ENCODE peak calls at places on chromosomes 2 and 18, in nine cellular contexts. G, K, E, R, S, N, Q, A and V are unnamed samples.

GRCh38 chr18:70004698-70005097 is 57.0 kb upstream of the CD226 start:
- DNase-seq in G (no peak), K (no peak), E (peak; percentile 3), R (no peak), S (no peak), N (peak; percentile 35), Q (no peak), A (no peak), V (no peak)

GRCh38 chr2:30315391-30316055 is 84.2 kb downstream of the LBH start:
- DNase-seq in G (no peak), K (no peak), E (no peak), R (no peak), S (no peak), N (no peak), Q (no peak), A (no peak), V (no peak)

GRCh38 chr2:158723921-158724802 is 71.0 kb upstream of the DAPL1 start:
- DNase-seq in G (peak; percentile 49), K (no peak), E (no peak), R (no peak), S (peak; percentile 75), N (no peak), Q (no peak), A (no peak), V (no peak)

GRCh38 chr2:28649481-28650260 is 102.0 kb upstream of the PPP1CB start:
- DNase-seq in G (no peak), K (no peak), E (no peak), R (no peak), S (no peak), N (peak; percentile 58), Q (no peak), A (no peak), V (peak; percentile 51)

GRCh38 chr2:237096911-237097310 is 11.2 kb downstream of the COPS8 start:
- DNase-seq in G (no peak), K (no peak), E (no peak), R (no peak), S (no peak), N (peak; percentile 77), Q (no peak), A (no peak), V (no peak)

GRCh38 chr18:67484458-67484857 is 32.1 kb downstream of the DSEL start:
- DNase-seq in G (no peak), K (no peak), E (no peak), R (no peak), S (no peak), N (no peak), Q (no peak), A (no peak), V (no peak)

GRCh38 chr2:30956995-30957394 is 149.7 kb upstream of the CAPN13 start:
- DNase-seq in G (no peak), K (no peak), E (no peak), R (no peak), S (no peak), N (no peak), Q (no peak), A (no peak), V (no peak)

GRCh38 chr18:60978338-60978737 is 354.9 kb upstream of the CDH20 start:
- DNase-seq in G (no peak), K (no peak), E (no peak), R (no peak), S (no peak), N (peak; percentile 38), Q (no peak), A (no peak), V (no peak)

GRCh38 chr2:175823291-175824073 is 178.6 kb downstream of the LNPK start:
- DNase-seq in G (no peak), K (no peak), E (no peak), R (no peak), S (no peak), N (no peak), Q (no peak), A (no peak), V (no peak)

DNA sequence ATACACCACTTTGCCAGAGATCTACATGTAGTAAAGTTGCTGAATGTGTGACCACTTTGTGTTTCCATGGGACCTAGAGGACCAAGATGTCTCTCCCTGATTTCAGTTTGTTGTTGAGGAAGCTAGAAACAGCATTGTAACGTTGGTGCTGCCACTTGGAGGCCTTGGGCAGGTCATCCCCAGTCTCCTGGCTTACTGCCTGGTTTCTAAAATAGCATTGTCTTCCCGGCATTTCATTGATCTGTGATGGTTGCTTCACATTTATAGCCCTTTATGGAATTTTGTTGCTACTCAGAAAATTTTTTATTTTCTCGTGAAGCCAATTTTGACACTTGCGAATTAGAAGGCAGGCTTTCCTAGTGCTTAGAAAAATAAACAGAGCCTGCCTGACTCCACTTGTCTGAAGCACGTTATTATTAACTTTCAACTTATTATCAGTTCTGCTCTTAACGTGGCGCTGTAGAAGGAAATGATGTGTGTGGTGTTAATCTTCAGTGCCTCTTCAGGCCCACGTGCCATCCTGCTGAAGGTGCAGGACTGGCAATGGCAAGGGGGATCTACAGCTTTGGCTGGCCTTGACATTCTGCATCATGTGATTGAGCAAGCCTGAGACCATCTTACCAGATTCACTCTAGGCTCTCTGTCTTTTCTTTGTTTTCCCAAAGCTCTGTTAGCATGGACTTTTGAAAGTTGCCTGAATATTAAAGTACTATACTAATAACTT is 59.9 kb downstream of the INPP4A start:
- DNase-seq in G (no peak), K (no peak), E (no peak), R (no peak), S (no peak), N (no peak), Q (peak; percentile 42), A (no peak), V (no peak)
- H3K4me1 ChIP-seq in G (peaks cover 5% of the 10 kb centered on the region), K (peaks cover 35% of the 10 kb centered on the region), E (peaks cover 15% of the 10 kb centered on the region), R (peaks cover 6% of the 10 kb centered on the region), S (peaks cover 40% of the 10 kb centered on the region), N (peaks cover 26% of the 10 kb centered on the region), Q (peaks cover 82% of the 10 kb centered on the region), A (peaks cover 47% of the 10 kb centered on the region), V (no peaks in the 10 kb centered on the region)

GRCh38 chr2:96319396-96319795 is 5.7 kb upstream of the ITPRIPL1 start:
- DNase-seq in G (no peak), K (no peak), E (no peak), R (no peak), S (no peak), N (no peak), Q (no peak), A (no peak), V (no peak)
- H3K27me3 ChIP-seq in G (no peaks in the 10 kb centered on the region), K (peaks cover 11% of the 10 kb centered on the region), E (peaks cover 7% of the 10 kb centered on the region), R (no peaks in the 10 kb centered on the region), S (no peaks in the 10 kb centered on the region), N (peaks cover 6% of the 10 kb centered on the region), Q (no peaks in the 10 kb centered on the region), A (peaks cover 14% of the 10 kb centered on the region), V (no peaks in the 10 kb centered on the region)

GRCh38 chr2:89819809-89820208 is 1128.3 kb downstream of the RPIA start:
- DNase-seq in G (no peak), K (no peak), E (no peak), R (no peak), S (no peak), N (no peak), Q (no peak), A (no peak), V (no peak)

GRCh38 chr2:89825034-89825433 is 1133.6 kb downstream of the RPIA start:
- DNase-seq in G (no peak), K (no peak), E (no peak), R (no peak), S (no peak), N (no peak), Q (no peak), A (no peak), V (no peak)

GRCh38 chr2:89820248-89820647 is 1128.8 kb downstream of the RPIA start:
- DNase-seq in G (no peak), K (no peak), E (no peak), R (no peak), S (no peak), N (no peak), Q (no peak), A (no peak), V (no peak)

GRCh38 chr2:89821455-89821945 is 1130.0 kb downstream of the RPIA start:
- DNase-seq in G (no peak), K (no peak), E (no peak), R (no peak), S (no peak), N (no peak), Q (no peak), A (no peak), V (no peak)

GRCh38 chr2:89823556-89823955 is 1132.1 kb downstream of the RPIA start:
- DNase-seq in G (no peak), K (no peak), E (no peak), R (no peak), S (no peak), N (no peak), Q (no peak), A (no peak), V (no peak)
- H3K9me3 ChIP-seq in G (peaks cover 52% of the 10 kb centered on the region), K (no peaks in the 10 kb centered on the region), E (peaks cover 14% of the 10 kb centered on the region), R (peaks cover 18% of the 10 kb centered on the region), S (peaks cover 7% of the 10 kb centered on the region), N (peaks cover 38% of the 10 kb centered on the region), Q (no peaks in the 10 kb centered on the region), A (peaks cover 35% of the 10 kb centered on the region), V (no peaks in the 10 kb centered on the region)

DNA sequence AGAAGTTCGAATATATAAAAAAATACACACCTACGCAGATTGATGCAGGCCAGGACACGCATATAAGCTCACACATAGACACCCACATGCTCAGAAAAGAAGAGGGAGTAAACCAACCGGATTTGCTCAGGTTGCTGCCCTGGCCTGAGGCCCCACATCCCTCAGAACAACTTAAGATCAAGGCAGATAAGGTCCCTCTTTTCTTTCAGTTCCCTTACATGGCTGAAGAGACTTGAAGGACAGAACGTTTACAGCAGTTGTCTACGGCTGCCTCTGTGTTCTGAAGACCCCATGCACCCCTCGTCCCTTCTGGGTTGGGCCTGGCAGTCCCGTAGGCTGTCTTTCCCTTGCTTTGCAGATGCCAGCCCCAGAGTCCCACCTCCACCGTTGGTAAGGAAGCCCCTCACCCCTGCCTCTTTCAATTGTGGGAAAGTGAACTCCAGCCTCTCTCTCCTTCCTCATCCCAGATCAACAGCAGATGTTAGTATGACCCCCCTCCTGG is 4.3 kb upstream of the NAGK start:
- DNase-seq in G (no peak), K (no peak), E (no peak), R (no peak), S (no peak), N (no peak), Q (no peak), A (no peak), V (no peak)
- H3K4me1 ChIP-seq in G (peaks cover 41% of the 10 kb centered on the region), K (peaks cover 9% of the 10 kb centered on the region), E (peaks cover 2% of the 10 kb centered on the region), R (no peaks in the 10 kb centered on the region), S (peaks cover 16% of the 10 kb centered on the region), N (peaks cover 10% of the 10 kb centered on the region), Q (peaks cover 23% of the 10 kb centered on the region), A (peaks cover 59% of the 10 kb centered on the region), V (no peaks in the 10 kb centered on the region)

DNA sequence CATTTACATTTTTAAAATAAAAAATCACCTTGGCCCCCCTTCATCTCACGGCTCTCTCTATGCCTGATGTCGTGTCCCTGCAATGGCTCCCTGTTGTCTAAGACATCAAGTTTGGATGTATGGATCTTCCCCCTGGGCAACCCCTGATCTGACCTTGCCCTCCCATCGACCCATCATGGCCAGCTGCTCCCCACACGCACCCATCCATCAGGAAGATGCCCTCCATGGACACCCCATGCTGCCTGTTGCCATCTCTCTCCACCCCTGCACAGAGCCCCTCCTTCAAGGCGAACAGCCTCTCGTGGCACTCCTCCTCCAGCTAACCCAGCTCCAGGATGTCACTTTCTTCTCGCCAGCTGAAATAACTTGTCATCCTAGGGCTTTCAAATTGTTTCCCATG is 59.5 kb downstream of the DPYSL5 start:
- DNase-seq in G (no peak), K (no peak), E (no peak), R (no peak), S (no peak), N (no peak), Q (no peak), A (no peak), V (no peak)
- H3K27me3 ChIP-seq in G (no peaks in the 10 kb centered on the region), K (peaks cover 4% of the 10 kb centered on the region), E (no peaks in the 10 kb centered on the region), R (no peaks in the 10 kb centered on the region), S (peaks cover 27% of the 10 kb centered on the region), N (peaks cover 66% of the 10 kb centered on the region), Q (no peaks in the 10 kb centered on the region), A (peaks cover 35% of the 10 kb centered on the region), V (no peaks in the 10 kb centered on the region)

GRCh38 chr2:89784960-89785359 is 1093.5 kb downstream of the RPIA start:
- DNase-seq in G (no peak), K (no peak), E (no peak), R (no peak), S (no peak), N (no peak), Q (no peak), A (no peak), V (no peak)
- H3K9me3 ChIP-seq in G (peaks cover 84% of the 10 kb centered on the region), K (peaks cover 92% of the 10 kb centered on the region), E (peaks cover 30% of the 10 kb centered on the region), R (peaks cover 31% of the 10 kb centered on the region), S (no peaks in the 10 kb centered on the region), N (peaks cover 30% of the 10 kb centered on the region), Q (no peaks in the 10 kb centered on the region), A (peaks cover 71% of the 10 kb centered on the region), V (no peaks in the 10 kb centered on the region)